ENCODE peak calls at places on chromosome 6, in five cellular contexts. A is AG09319, V is neural crest cell, Y is psoas muscle, U is HFF-Myc. T is an unnamed sample.

GRCh38 chr6:137913434-137913833 is 46.4 kb downstream of the TNFAIP3 start:
- DNase-seq in V (no peak), U (no peak), Y (no peak), A (no peak), T (no peak)

GRCh38 chr6:121143476-121143875 is 190.8 kb downstream of the TBC1D32 start:
- DNase-seq in Y (no peak), A (no peak), U (no peak), V (no peak), T (no peak)

GRCh38 chr6:154164397-154164796 is 125.4 kb downstream of the OPRM1 start:
- DNase-seq in A (peak), U (no peak), Y (no peak), V (no peak), T (no peak)

GRCh38 chr6:106799008-106799952 is 169.9 kb downstream of the QRSL1 start:
- DNase-seq in Y (no peak), V (no peak), A (peak), U (no peak), T (peak)

GRCh38 chr6:36984581-36985383 is 1.2 kb downstream of the MTCH1 start:
- DNase-seq in V (peak), U (peak), A (peak), Y (peak), T (no peak)

GRCh38 chr6:33716379-33716778 is 4.9 kb upstream of the UQCC2 start:
- DNase-seq in A (no peak), U (no peak), Y (no peak), V (no peak), T (no peak)

GRCh38 chr6:83879746-83880145 is 20.3 kb downstream of the CYB5R4 start:
- DNase-seq in V (no peak), U (no peak), Y (no peak), A (no peak), T (no peak)

GRCh38 chr6:36851149-36851614 is 11.9 kb upstream of the CPNE5 start:
- DNase-seq in Y (no peak), A (peak), U (peak), V (peak), T (no peak)

GRCh38 chr6:10852281-10852965 is 14.1 kb upstream of the MAK start:
- DNase-seq in Y (no peak), U (no peak), V (no peak), A (no peak), T (no peak)

GRCh38 chr6:10850728-10851127 is 12.4 kb upstream of the MAK start:
- DNase-seq in U (no peak), Y (no peak), V (no peak), A (no peak), T (no peak)

GRCh38 chr6:10843554-10843953 is 5.2 kb upstream of the MAK start:
- DNase-seq in V (no peak), U (no peak), Y (no peak), A (no peak), T (no peak)

GRCh38 chr6:10847684-10848083 is 9.3 kb upstream of the MAK start:
- DNase-seq in A (no peak), V (no peak), Y (no peak), U (no peak), T (no peak)
- TF ChIP-seq CTCF in A (peak), V (peak), Y (peak), U (no peak), T (peak)

DNA sequence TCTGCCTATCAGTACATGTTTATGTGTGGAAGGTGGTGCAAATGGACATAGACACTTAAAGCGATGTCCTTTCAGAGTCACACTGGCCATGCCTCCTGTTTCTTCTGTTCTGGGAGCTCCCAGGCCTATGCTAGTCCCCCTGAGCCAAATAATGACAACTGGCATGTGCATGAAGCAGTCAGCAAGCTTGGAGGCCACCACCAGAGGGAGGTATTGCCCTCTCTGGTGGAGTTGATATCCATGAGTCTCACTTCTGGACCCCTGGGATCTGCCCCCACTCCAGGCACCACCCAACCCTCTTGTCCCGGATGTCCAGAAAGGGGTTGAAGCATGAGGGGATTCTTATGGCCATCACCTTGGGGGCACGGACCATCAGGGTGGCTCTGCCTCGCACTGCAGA is 172.2 kb downstream of the AIG1 start:
- DNase-seq in V (peak), Y (no peak), U (no peak), A (no peak), T (no peak)
- TF ChIP-seq CTCF in V (peak), Y (peak), U (peak), A (peak), T (peak)

GRCh38 chr6:42176981-42177380 is 3.8 kb downstream of the GUCA1A start:
- DNase-seq in V (no peak), U (no peak), A (no peak), Y (no peak), T (no peak)

GRCh38 chr6:42179956-42180335 is 6.8 kb downstream of the GUCA1A start:
- DNase-seq in A (no peak), U (no peak), Y (no peak), V (no peak), T (no peak)

GRCh38 chr6:42182101-42182500 is 8.9 kb downstream of the GUCA1A start:
- DNase-seq in A (no peak), U (no peak), V (no peak), Y (no peak), T (no peak)

GRCh38 chr6:42177514-42178364 is 4.6 kb downstream of the GUCA1A start:
- DNase-seq in V (peak), U (no peak), Y (no peak), A (no peak), T (no peak)

DNA sequence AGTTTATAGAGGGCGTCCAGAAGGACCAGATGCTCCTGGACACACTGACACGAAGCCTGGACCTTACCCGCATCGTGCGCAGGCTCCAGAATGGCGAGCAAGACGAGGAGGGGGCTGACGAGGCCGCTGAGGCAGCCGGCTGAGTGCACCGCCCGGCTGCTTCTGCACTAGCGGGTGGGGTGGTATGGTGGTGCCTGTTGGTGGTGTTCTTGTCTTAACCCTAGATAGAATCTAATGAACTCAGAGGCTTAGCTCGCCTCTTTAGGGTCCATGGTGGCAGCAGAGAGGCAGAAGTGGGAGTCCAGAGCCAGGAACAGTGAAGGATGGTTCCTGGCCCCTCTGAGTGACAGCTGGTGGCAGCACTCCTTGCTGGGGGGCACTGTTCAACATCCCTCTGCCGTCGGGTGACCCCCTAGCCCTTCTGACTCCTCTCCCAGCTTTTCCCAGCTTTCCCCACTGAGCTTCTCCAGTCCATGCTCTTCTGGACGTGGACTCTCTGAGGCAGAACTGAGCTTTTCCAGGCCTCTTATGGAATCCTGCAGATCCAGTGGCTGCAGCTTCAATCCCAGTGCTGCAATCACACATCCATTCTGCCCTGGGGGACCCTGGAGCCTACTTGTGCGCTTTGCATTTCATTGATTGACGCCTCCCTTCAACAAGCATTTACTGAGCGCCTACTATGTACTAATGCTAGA is 6.2 kb downstream of the GUCA1A start:
- DNase-seq in V (no peak), U (no peak), Y (no peak), A (no peak), T (no peak)
- TF ChIP-seq CTCF in V (no peak), U (no peak), Y (no peak), A (no peak), T (no peak)

GRCh38 chr6:35206346-35206745 is 7.4 kb upstream of the SCUBE3 start:
- DNase-seq in Y (no peak), A (no peak), U (no peak), V (no peak), T (no peak)

GRCh38 chr6:35203680-35204079 is 10.1 kb upstream of the SCUBE3 start:
- DNase-seq in V (no peak), A (no peak), U (no peak), Y (no peak), T (no peak)

GRCh38 chr6:35203152-35203670 is 10.5 kb upstream of the SCUBE3 start:
- DNase-seq in A (no peak), U (no peak), Y (no peak), V (no peak), T (no peak)

GRCh38 chr6:35199866-35200265 is 13.9 kb upstream of the SCUBE3 start:
- DNase-seq in U (no peak), V (no peak), Y (no peak), A (no peak), T (no peak)

DNA sequence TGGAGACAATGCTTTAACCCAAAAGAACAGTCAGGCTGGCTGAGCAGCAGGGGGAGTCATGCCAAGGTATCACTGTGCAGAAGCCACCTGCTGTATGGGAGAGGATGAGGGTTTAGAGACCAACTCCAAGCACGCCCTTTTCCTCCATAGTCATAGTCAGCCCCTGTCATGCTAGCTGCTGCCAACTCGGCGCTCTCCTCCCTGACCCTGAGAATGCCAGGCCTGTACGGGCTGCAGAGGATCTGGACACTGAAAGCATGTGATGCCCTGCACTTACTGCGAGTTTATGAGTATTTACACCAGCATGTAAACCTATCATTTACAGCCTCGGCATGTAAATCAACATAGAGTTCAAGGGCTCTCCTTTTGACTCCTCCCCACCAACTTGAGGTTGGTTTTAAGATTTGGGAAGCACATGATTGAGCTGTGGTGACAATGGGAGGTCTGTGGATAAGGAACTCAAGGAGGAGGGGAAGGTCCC is 11.7 kb upstream of the SCUBE3 start:
- DNase-seq in Y (no peak), V (no peak), A (no peak), U (no peak), T (no peak)
- TF ChIP-seq CTCF in Y (no peak), V (no peak), A (no peak), U (no peak), T (no peak)

GRCh38 chr6:108247965-108248536 is 12.8 kb downstream of the SNX3 start:
- DNase-seq in U (no peak), A (no peak), Y (no peak), V (no peak), T (no peak)
- TF ChIP-seq CTCF in U (no peak), A (no peak), Y (no peak), V (no peak), T (no peak)

GRCh38 chr6:168885196-168885595 is 368.4 kb downstream of the THBS2 start:
- DNase-seq in V (no peak), A (no peak), U (no peak), Y (no peak), T (no peak)
- TF ChIP-seq CTCF in V (no peak), A (no peak), U (no peak), Y (no peak), T (no peak)

GRCh38 chr6:2855061-2855519 is 13.4 kb upstream of the SERPINB1 start:
- DNase-seq in Y (no peak), V (peak), A (no peak), U (no peak), T (no peak)

GRCh38 chr6:2853766-2854393 is 12.2 kb upstream of the SERPINB1 start:
- DNase-seq in V (no peak), A (peak), U (no peak), Y (no peak), T (no peak)

GRCh38 chr6:2852921-2853322 is 11.3 kb upstream of the SERPINB1 start:
- DNase-seq in U (no peak), V (no peak), Y (no peak), A (no peak), T (no peak)

GRCh38 chr6:2852514-2852855 is 10.8 kb upstream of the SERPINB1 start:
- DNase-seq in V (no peak), U (no peak), A (no peak), Y (no peak), T (no peak)

GRCh38 chr6:2854394-2854982 is 12.8 kb upstream of the SERPINB1 start:
- DNase-seq in A (no peak), V (no peak), Y (no peak), U (no peak), T (no peak)
- TF ChIP-seq CTCF in A (no peak), V (peak), Y (no peak), U (no peak), T (no peak)

GRCh38 chr6:139235666-139236065 is 56.1 kb downstream of the TXLNB start:
- DNase-seq in Y (no peak), A (no peak), U (no peak), V (no peak), T (no peak)

GRCh38 chr6:139236105-139236504 is 55.7 kb downstream of the TXLNB start:
- DNase-seq in Y (no peak), V (no peak), A (no peak), U (no peak), T (no peak)

GRCh38 chr6:139231206-139231605 is 60.6 kb downstream of the TXLNB start:
- DNase-seq in A (no peak), V (no peak), Y (no peak), U (no peak), T (no peak)

GRCh38 chr6:139230421-139230840 is 61.4 kb downstream of the TXLNB start:
- DNase-seq in U (no peak), Y (no peak), V (no peak), A (no peak), T (no peak)
- TF ChIP-seq CTCF in U (no peak), Y (no peak), V (no peak), A (peak), T (no peak)